ENCODE peak calls at places on chromosomes 7 and 10, in four cellular contexts. S, O, B and Y are unnamed samples.
A peak's percentile ranks its signal among the peaks of the same experiment; 100 is the strongest.

GRCh38 chr10:21352886-21353285 is 172.6 kb downstream of the SKIDA1 start:
- ATAC-seq in S (no peak), O (no peak), B (no peak), Y (no peak)

GRCh38 chr10:131872837-131873375 is 27.9 kb upstream of the PPP2R2D start:
- ATAC-seq in S (peak; percentile 11), B (no peak), O (peak; percentile 84), Y (no peak)

GRCh38 chr7:17401806-17402627 is 103.6 kb downstream of the AHR start:
- ATAC-seq in S (no peak), O (no peak), B (no peak), Y (no peak)

GRCh38 chr10:73931767-73932624 is 21.1 kb downstream of the PLAU start:
- ATAC-seq in S (peak; percentile 62), B (peak; percentile 46), O (no peak), Y (no peak)

GRCh38 chr10:110900983-110901382 is 18.0 kb downstream of the BBIP1 start:
- ATAC-seq in S (no peak), O (no peak), B (no peak), Y (no peak)

GRCh38 chr7:27576360-27576944 is 86.2 kb downstream of the HIBADH start:
- ATAC-seq in O (no peak), S (peak; percentile 78), B (peak; percentile 68), Y (no peak)

GRCh38 chr7:24741691-24742639 is 15.3 kb downstream of the GSDME start:
- ATAC-seq in S (peak; percentile 97), O (no peak), B (peak; percentile 93), Y (peak; percentile 77)

GRCh38 chr10:86331861-86332260 is 34.7 kb downstream of the GRID1 start:
- ATAC-seq in O (no peak), B (no peak), S (peak; percentile 10), Y (no peak)

GRCh38 chr7:20574784-20575757 is 40.4 kb upstream of the ABCB5 start:
- ATAC-seq in S (no peak), B (no peak), O (no peak), Y (no peak)

GRCh38 chr7:126959649-126960048 is 293.1 kb downstream of the GRM8 start:
- ATAC-seq in B (no peak), O (no peak), S (no peak), Y (no peak)

GRCh38 chr7:91537260-91538152 is 273.3 kb downstream of the FZD1 start:
- ATAC-seq in B (no peak), S (no peak), O (no peak), Y (no peak)

GRCh38 chr10:27440478-27440877 is 63.6 kb upstream of the RAB18 start:
- ATAC-seq in O (no peak), S (no peak), B (no peak), Y (no peak)

GRCh38 chr10:60148266-60148840 is 241.3 kb downstream of the ANK3 start:
- ATAC-seq in O (no peak), S (peak; percentile 73), B (no peak), Y (no peak)

GRCh38 chr10:122639801-122640200 is 59.8 kb downstream of the C10orf120 start:
- ATAC-seq in O (no peak), B (no peak), S (no peak), Y (no peak)

GRCh38 chr7:74165867-74166593 is 8.1 kb upstream of the EIF4H start:
- ATAC-seq in O (no peak), B (no peak), S (no peak), Y (no peak)

GRCh38 chr10:55183993-55184392 is 383.0 kb upstream of the PCDH15 start:
- ATAC-seq in O (no peak), S (no peak), B (no peak), Y (no peak)

GRCh38 chr10:99995713-99996112 is 14.0 kb downstream of the DNMBP start:
- ATAC-seq in B (no peak), O (no peak), S (no peak), Y (no peak)

GRCh38 chr7:51263631-51264484 is 52.8 kb downstream of the COBL start:
- ATAC-seq in B (peak; percentile 48), S (no peak), O (no peak), Y (no peak)

GRCh38 chr10:91597397-91597881 is 35.4 kb downstream of the PPP1R3C start:
- ATAC-seq in B (no peak), O (peak; percentile 90), S (peak; percentile 75), Y (no peak)

DNA sequence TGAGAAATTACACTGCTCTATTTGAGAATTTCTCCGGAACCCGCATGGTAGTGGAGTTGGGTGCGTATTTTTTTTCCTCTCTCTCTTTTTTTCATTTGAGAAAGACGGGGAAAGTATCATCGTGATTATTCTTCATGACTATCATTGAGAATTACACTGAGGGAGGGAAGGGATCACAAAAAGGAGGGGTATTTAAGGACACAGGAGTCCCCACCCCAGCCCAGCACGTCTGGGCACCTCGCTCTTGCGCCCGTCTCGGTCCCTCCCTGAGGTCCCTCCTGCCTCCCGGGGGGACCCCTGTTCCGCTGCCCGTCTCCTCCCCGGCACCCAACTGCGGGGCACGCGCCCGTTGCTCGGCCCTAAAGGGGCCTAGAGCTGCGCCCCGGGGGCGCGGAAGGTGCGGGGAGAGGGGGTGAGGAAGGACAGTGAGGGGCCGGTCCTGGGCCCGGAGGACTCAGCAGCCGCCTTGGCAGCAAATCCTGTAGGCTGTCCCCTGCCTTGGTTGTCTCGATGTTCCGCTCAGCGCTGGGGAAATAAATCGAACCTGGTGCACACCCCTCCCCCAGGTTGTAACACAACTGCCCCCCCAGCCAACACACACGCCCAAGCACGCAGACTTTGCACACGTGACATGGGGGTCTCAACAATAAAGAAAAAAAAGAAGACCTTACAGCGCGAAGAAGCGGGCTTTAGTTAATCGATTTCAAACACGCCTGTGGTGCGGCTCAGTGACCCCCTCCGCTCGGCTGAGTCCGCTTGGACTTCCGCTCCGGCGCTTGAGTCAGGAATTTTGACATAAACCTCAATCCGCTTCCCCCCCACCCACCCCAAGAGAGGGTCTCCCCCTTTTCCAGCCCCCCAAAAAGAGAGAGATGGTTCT is 18.6 kb upstream of the GATA3 start:
- ATAC-seq in B (peak; percentile 3), S (no peak), O (no peak), Y (no peak)
- TF ChIP-seq EP300 in B (no peak), S (no peak), O (no peak), Y (no peak)

GRCh38 chr7:33667261-33667660 is 238.1 kb upstream of the BMPER start:
- ATAC-seq in O (no peak), S (no peak), B (no peak), Y (no peak)

GRCh38 chr7:33666526-33666925 is 238.8 kb upstream of the BMPER start:
- ATAC-seq in B (no peak), S (no peak), O (no peak), Y (no peak)

DNA sequence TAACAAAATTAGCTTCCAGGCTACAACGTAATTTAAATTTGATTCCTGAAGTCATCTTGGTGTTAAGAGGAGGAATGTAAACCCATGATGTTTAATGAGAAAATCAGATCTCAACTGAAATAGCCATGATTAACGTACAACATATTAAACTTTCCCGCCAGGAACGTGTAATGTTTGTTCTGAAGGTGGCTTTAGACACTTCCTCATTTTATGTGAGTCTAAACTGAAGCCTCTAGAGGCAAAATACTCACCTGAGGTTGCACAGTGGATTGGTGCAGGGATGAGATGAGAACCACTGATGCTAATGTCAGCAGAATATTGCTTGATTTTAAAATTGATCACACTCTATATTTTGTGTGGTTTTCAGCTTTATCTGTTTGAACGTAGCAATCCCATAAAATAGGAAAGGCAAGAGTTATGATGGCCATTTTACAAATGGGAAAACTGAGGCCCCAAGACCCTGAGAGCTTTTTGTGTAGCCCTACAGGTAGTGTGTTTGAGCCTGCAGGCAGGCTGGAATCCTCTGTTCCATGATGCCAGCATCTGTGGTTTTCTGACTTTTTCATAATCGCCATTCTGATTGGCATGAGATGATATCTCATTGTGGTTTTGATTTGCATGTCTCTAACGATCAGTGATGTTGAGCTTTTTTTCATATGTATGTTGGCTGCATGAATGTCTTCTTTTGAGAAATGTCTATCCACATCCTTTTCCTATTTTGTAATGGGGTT is 243.7 kb upstream of the BMPER start:
- ATAC-seq in S (no peak), B (no peak), O (no peak), Y (no peak)
- H3K27ac ChIP-seq in S (no peak overlapping the region), B (no peak overlapping the region), O (no peak overlapping the region), Y (no peak overlapping the region)

DNA sequence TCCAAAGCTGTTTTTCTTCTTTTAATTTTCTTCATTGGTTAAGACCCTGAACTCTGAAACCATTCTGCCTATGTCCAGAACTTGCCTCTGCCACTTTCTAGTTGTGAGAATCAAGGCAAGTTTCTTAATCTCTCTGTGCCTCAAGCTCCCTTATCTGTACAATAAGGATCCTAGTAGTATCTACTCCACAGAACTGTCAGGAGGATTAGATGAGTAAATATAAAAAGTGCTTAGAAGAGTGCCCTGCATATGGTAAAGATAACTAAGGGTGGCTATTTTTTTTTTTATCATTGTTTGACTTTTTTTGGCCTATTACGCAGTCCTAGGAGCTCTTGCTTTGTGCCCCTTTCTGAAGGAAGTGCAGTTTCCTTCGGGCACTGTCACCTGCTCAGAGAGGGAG is 46.4 kb upstream of the RAPGEF5 start:
- ATAC-seq in B (no peak), O (no peak), S (no peak), Y (no peak)
- TF ChIP-seq EP300 in B (no peak), O (no peak), S (no peak), Y (no peak)

DNA sequence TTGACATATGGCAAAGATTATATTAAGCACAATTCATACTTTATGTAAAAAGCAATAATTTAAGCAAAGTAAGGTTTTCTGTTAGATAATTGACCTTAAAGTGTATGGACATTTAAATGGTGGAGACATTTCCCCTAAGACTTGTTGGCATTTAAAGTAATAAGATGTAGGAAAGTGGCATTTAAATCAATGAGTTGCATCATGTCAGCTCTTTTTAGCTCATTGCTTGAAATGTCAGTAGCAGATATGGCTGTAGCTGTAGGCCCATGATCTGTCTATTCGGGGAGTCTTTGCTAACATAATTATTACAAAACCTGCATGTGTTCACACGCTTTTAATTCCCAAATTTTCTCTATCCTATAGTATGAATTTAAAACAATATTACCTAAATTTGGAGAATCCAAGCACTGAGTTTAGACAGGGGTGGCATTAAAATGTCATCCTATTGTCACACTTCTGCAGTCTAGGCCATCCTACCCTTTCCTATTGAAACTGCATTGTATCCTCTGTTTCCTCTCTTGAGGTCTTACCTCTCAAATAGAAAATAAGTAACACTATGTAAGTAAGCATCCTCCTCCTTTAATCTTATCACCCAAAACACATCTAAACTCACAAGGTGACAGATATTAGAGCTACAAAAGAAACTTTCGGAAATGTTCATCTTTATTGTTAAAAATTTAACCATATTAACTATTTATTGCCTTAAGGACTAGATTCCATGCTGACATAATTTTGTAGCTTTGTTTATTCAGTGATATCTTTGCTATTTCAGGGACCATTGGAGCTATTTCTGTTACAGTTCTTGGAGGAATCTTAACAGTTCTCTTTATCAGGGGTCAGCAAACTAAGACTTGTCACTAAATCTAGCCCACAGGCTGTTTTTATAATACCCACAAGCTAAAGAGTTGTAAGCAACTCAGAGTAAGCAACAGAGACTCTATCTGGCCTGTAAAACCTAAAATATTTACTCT is 91.2 kb downstream of the LCOR start:
- ATAC-seq in S (no peak), B (no peak), O (no peak), Y (no peak)
- H3K27ac ChIP-seq in S (no peak overlapping the region), B (no peak overlapping the region), O (no peak overlapping the region), Y (no peak overlapping the region)